ENCODE peak calls at places on chromosomes 4 and X, in ten cellular contexts. J, E, H, N, I, C, U, A, F and P are unnamed samples.

GRCh38 chr4:76704133-76704881 is 193.6 kb downstream of the SOWAHB start:
- DNase-seq in U (no peak), H (no peak), A (no peak), F (no peak), C (no peak), E (no peak), I (no peak), N (no peak), J (no peak), P (no peak)

GRCh38 chr4:2825740-2826139 is 17.9 kb upstream of the ADD1 start:
- DNase-seq in H (no peak), C (no peak), F (no peak), U (no peak), A (no peak), N (peak), E (no peak), J (no peak), I (no peak), P (no peak)

GRCh38 chr4:48082956-48083355 is 51.1 kb downstream of the TXK start:
- DNase-seq in J (no peak), F (no peak), A (no peak), I (no peak), E (no peak), C (no peak), N (no peak), U (no peak), H (no peak), P (no peak)

GRCh38 chr4:185771696-185772390 is 40.2 kb downstream of the SORBS2 start:
- DNase-seq in H (no peak), J (no peak), F (no peak), N (no peak), A (no peak), C (no peak), I (no peak), U (no peak), E (no peak), P (no peak)

GRCh38 chrX:288561-288991 is 7.4 kb downstream of the PLCXD1 start:
- DNase-seq in F (no peak), H (no peak), J (no peak), E (no peak), I (no peak), C (no peak), A (no peak), N (no peak), U (no peak), P (no peak)

GRCh38 chrX:134761788-134762187 is 103.5 kb upstream of the PLAC1 start:
- DNase-seq in H (no peak), I (no peak), U (no peak), C (no peak), E (peak), F (peak), A (no peak), J (no peak), N (no peak), P (no peak)

GRCh38 chrX:119887721-119888425 is 7.8 kb upstream of the AKAP14 start:
- DNase-seq in N (peak), A (no peak), I (peak), J (peak), C (peak), U (no peak), F (peak), E (peak), H (peak), P (no peak)

GRCh38 chr4:7973545-7973981 is 33.9 kb upstream of the AFAP1 start:
- DNase-seq in F (no peak), I (no peak), J (no peak), C (no peak), U (no peak), E (no peak), H (no peak), N (no peak), A (no peak), P (no peak)

GRCh38 chr4:123587983-123588494 is 191.4 kb downstream of the SPRY1 start:
- DNase-seq in N (peak), A (no peak), H (no peak), I (no peak), E (peak), F (no peak), U (no peak), C (no peak), J (no peak), P (peak)

GRCh38 chr4:4599886-4600285 is 58.0 kb upstream of the STX18 start:
- DNase-seq in J (no peak), N (no peak), U (no peak), C (no peak), E (no peak), H (no peak), I (no peak), F (peak), A (no peak), P (no peak)

GRCh38 chr4:6095023-6095817 is 77.0 kb upstream of the C4orf50 start:
- DNase-seq in A (no peak), F (peak), N (no peak), C (no peak), I (no peak), E (no peak), H (no peak), J (no peak), U (peak), P (peak)

GRCh38 chr4:41410049-41410448 is 127.9 kb upstream of the LIMCH1 start:
- DNase-seq in H (no peak), F (no peak), C (no peak), E (no peak), I (no peak), A (no peak), U (peak), J (no peak), N (no peak), P (no peak)

GRCh38 chrX:25278341-25278740 is 262.6 kb upstream of the ARX start:
- DNase-seq in H (no peak), A (no peak), I (no peak), C (no peak), F (no peak), E (no peak), J (no peak), U (no peak), N (no peak), P (no peak)

GRCh38 chr4:83114576-83114975 is at the start of gene PLAC8:
- DNase-seq in E (peak), F (peak), H (peak), I (peak), C (no peak), J (no peak), U (no peak), A (no peak), N (no peak), P (peak)